ENCODE peak calls at places on chromosome 11, in four cellular contexts. V, N, E and Z are unnamed samples. For H3K4me1, the result is how much of the 10 kb centered on the place peaks cover.

GRCh38 chr11:130241697-130242096 is 73.0 kb downstream of the ZBTB44 start:
- DNase-seq in N (no peak), V (peak), E (no peak), Z (no peak)

GRCh38 chr11:77144196-77144853 is 16.3 kb downstream of the MYO7A start:
- DNase-seq in V (no peak), E (no peak), N (no peak), Z (no peak)

GRCh38 chr11:125583496-125583895 is 9.2 kb upstream of the STT3A start:
- DNase-seq in E (no peak), N (no peak), V (no peak), Z (no peak)

GRCh38 chr11:118146554-118146953 is 6.1 kb downstream of the SCN4B start:
- DNase-seq in N (no peak), E (no peak), V (no peak), Z (no peak)

GRCh38 chr11:20089357-20089756 is 70.9 kb downstream of the DBX1 start:
- DNase-seq in V (no peak), E (no peak), N (no peak), Z (no peak)

GRCh38 chr11:120375076-120375475 is 38.9 kb downstream of the ARHGEF12 start:
- DNase-seq in V (no peak), E (no peak), N (no peak), Z (no peak)

GRCh38 chr11:60852639-60853468 is 2.9 kb downstream of the PTGDR2 start:
- DNase-seq in V (no peak), E (no peak), N (no peak), Z (no peak)

GRCh38 chr11:126162286-126163030 is 49.0 kb downstream of the RPUSD4 start:
- DNase-seq in N (no peak), V (no peak), E (no peak), Z (no peak)

GRCh38 chr11:44162004-44162403 is 66.5 kb downstream of the EXT2 start:
- DNase-seq in N (no peak), V (no peak), E (no peak), Z (no peak)

GRCh38 chr11:113137735-113138529 is 176.5 kb upstream of the TTC12 start:
- DNase-seq in E (no peak), V (peak), N (no peak), Z (no peak)
- H3K4me1 ChIP-seq in E (under half), V (under half), N (under half), Z (under half)

DNA sequence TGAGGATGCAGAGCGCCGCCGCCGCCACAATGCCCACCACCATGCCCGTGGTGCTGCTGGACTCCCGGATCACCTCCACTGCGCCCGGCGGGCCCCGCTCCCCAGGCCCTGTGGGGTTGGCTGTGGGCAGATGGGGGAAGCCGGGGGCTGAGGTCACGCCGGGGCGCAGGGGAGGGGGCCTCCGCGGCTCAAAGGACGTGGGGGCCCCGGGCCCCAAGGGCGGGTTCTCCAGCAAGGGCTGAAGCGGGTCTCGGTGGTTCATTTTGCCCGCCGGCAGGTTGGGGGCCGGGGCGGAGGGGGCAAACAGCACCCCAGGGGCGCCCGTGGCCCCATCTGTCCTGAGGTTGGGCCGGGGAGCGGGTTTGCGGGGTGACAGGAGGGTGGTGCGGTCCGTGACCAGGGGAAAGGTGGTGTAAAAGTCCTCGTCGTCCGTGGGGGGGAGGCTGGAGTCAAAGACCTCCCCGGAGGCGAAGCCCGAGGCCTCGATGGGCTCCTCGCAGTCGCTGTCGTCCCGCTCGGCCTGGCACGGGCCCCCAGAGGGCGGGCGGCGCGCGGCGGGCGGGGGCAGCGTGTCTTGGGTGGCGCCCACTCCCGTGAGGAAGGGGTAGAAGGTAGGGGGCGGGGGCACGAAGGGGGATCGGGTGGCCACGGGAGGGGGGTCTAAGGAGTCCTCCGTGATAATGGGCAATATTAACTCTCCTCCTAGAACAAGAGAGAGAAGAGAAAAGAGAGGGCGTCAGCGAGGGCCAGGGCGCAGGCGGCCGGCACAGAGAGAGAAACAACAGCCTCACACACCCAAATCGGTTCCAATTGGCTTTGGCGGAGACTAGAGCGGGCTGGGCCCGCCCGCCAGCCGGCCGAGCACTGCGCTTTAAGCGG is 16.6 kb downstream of the SLC22A12 start:
- DNase-seq in N (no peak), V (no peak), E (peak), Z (peak)
- H3K4me3 ChIP-seq in N (peak), V (no peak), E (peak), Z (peak)

GRCh38 chr11:121476379-121477032 is 23.7 kb upstream of the SORL1-AS1 start:
- DNase-seq in N (no peak), E (no peak), V (no peak), Z (no peak)

GRCh38 chr11:121473064-121473777 is 20.5 kb upstream of the SORL1-AS1 start:
- DNase-seq in V (no peak), N (no peak), E (peak), Z (no peak)

GRCh38 chr11:121469910-121470309 is 17.1 kb upstream of the SORL1-AS1 start:
- DNase-seq in N (no peak), V (no peak), E (no peak), Z (no peak)

GRCh38 chr11:121471167-121471566 is 18.4 kb upstream of the SORL1-AS1 start:
- DNase-seq in N (no peak), V (no peak), E (no peak), Z (no peak)

DNA sequence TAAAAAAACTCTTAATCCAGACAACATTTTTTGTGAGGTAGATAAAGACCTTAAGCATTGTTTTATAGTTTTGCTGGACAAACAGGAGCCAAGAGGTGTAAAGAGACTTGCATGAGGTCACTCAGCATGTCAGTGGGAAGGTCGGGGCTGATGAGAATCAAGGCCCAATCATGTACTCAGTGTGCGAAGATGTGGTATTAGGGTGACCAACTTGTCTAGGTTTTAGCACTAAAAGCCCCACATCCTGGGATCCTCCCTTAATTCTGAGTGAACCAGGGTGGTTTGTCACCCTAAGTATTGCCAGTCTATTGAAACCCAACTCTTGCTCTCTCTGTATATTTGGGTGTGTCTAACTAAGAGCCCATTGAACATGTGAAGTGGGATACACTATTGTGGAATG is 19.5 kb upstream of the SORL1-AS1 start:
- DNase-seq in N (no peak), E (no peak), V (no peak), Z (no peak)
- H3K4me1 ChIP-seq in N (under half), E (under half), V (under half), Z (under half)

DNA sequence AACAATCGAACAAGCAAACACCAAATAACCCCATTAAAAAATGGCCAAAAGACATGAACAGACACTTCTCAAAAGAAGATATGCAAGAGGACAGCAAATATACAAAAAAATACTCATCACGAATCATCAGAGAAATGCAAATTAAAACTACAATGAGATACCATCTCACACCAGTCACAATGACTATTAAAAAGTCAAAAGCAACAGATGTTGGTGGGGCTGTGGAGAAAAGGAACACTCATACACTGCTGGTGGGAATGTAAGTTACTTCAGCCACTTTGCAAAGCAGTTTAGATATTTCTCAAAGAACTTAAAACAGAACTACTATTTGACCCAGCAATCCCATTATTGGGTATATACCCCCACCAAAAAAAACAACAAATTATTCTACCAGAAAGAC is 51.3 kb upstream of the FLI1 start:
- DNase-seq in V (no peak), E (no peak), N (no peak), Z (no peak)
- H3K4me3 ChIP-seq in V (no peak), E (no peak), N (no peak), Z (no peak)